ENCODE peak calls at places on chromosomes 5 and 9, in four cellular contexts. W, V, K and S are unnamed samples. For H3K9me3, the result is how much of the 10 kb centered on the place peaks cover.

GRCh38 chr5:37198842-37199241 is 50.3 kb downstream of the CPLANE1 start:
- DNase-seq in V (no peak), W (no peak), K (no peak), S (no peak)

GRCh38 chr9:82170079-82170662 is 181.6 kb downstream of the SPATA31D1 start:
- DNase-seq in V (no peak), W (no peak), K (peak), S (no peak)

GRCh38 chr5:72021651-72022357 is 85.5 kb upstream of the MAP1B start:
- DNase-seq in K (no peak), W (no peak), V (no peak), S (no peak)

GRCh38 chr9:120443489-120443888 is 136.5 kb downstream of the CDK5RAP2 start:
- DNase-seq in K (no peak), V (no peak), W (no peak), S (no peak)

GRCh38 chr5:149618581-149619248 is 37.4 kb downstream of the ARHGEF37 start:
- DNase-seq in W (peak), V (no peak), K (peak), S (peak)

GRCh38 chr5:88276378-88276777 is 7.7 kb upstream of the TMEM161B start:
- DNase-seq in V (no peak), W (no peak), K (no peak), S (no peak)

GRCh38 chr5:1099931-1100651 is 11.8 kb downstream of the SLC12A7 start:
- DNase-seq in V (no peak), K (peak), W (no peak), S (no peak)

GRCh38 chr5:64612349-64612961 is 77.8 kb upstream of the SHISAL2B start:
- DNase-seq in K (peak), V (no peak), W (no peak), S (peak)

GRCh38 chr5:111932628-111933027 is 175.6 kb upstream of the NREP start:
- DNase-seq in V (no peak), K (no peak), W (no peak), S (no peak)

GRCh38 chr5:8013951-8014844 is 145.2 kb downstream of the MTRR start:
- DNase-seq in V (no peak), W (no peak), K (no peak), S (no peak)

GRCh38 chr9:97307500-97308163 is at the start of gene CCDC180:
- DNase-seq in V (peak), K (no peak), W (no peak), S (no peak)

GRCh38 chr9:27212191-27212590 is 84.8 kb downstream of the EQTN start:
- DNase-seq in V (no peak), K (no peak), W (no peak), S (no peak)

GRCh38 chr5:73388371-73388684 is 60.2 kb downstream of the FOXD1 start:
- DNase-seq in V (no peak), K (no peak), W (no peak), S (no peak)

GRCh38 chr9:134014946-134015345 is 10.3 kb upstream of the BRD3OS start:
- DNase-seq in V (no peak), W (no peak), K (no peak), S (no peak)

GRCh38 chr5:82320971-82321370 is 42.8 kb upstream of the RPS23 start:
- DNase-seq in W (no peak), V (no peak), K (no peak), S (no peak)

GRCh38 chr5:76104027-76104426 is 20.8 kb downstream of the SV2C start:
- DNase-seq in V (no peak), W (peak), K (peak), S (peak)

GRCh38 chr5:177306674-177307543 is 3.3 kb downstream of the PRELID1 start:
- DNase-seq in V (no peak), W (no peak), K (no peak), S (no peak)

GRCh38 chr5:173123416-173123815 is 20.9 kb upstream of the BNIP1 start:
- DNase-seq in K (no peak), W (no peak), V (no peak), S (no peak)

GRCh38 chr5:129771058-129771838 is 23.4 kb downstream of the MINAR2 start:
- DNase-seq in K (peak), V (peak), W (peak), S (peak)

GRCh38 chr5:1513326-1514026 is 10.3 kb downstream of the LPCAT1 start:
- DNase-seq in K (peak), W (no peak), V (peak), S (no peak)

GRCh38 chr9:36625006-36625600 is 52.4 kb downstream of the MELK start:
- DNase-seq in W (no peak), K (no peak), V (peak), S (no peak)

GRCh38 chr9:28435456-28435855 is 862.2 kb upstream of the C9orf72 start:
- DNase-seq in V (no peak), W (no peak), K (no peak), S (no peak)

GRCh38 chr5:80399553-80400239 is 8.2 kb upstream of the ZFYVE16 start:
- DNase-seq in V (no peak), W (no peak), K (no peak), S (no peak)

GRCh38 chr9:87686520-87687090 is 39.3 kb upstream of the CTSL start:
- DNase-seq in K (no peak), V (no peak), W (no peak), S (no peak)

GRCh38 chr9:129175825-129176633 is 2.0 kb downstream of the IER5L start:
- DNase-seq in K (peak), W (peak), V (peak), S (peak)

GRCh38 chr5:6705088-6705487 is 8.1 kb upstream of the TENT4A start:
- DNase-seq in K (no peak), W (no peak), V (peak), S (no peak)

GRCh38 chr5:120655828-120656435 is 191.8 kb downstream of the PRR16 start:
- DNase-seq in W (peak), V (peak), K (peak), S (peak)

GRCh38 chr9:36328798-36329411 is 70.7 kb upstream of the GNE start:
- DNase-seq in K (peak), W (peak), V (peak), S (peak)

DNA sequence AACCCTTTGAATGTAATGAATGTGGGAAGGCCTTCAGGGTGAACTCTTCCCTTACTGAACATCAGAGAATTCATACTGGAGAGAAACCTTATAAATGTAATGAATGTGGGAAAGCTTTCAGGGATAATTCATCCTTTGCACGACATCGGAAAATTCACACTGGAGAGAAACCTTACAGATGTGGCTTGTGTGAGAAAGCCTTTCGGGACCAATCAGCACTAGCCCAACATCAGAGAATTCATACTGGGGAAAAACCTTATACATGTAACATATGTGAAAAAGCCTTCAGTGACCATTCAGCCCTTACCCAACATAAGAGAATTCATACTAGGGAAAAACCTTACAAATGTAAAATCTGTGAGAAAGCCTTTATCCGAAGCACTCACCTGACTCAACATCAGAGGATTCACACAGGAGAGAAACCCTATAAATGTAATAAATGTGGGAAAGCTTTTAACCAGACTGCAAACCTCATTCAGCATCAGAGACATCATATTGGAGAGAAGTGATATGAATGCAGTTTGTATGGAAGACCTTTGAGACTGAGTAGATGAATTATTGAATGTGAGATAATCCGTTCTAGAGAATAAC is 24.6 kb downstream of the ZNF454 start:
- DNase-seq in K (no peak), V (no peak), W (no peak), S (no peak)
- H3K9me3 ChIP-seq in K (under half), V (under half), W (under half), S (under half)

GRCh38 chr9:77017505-77017894 is 2.0 kb upstream of the FOXB2 start:
- DNase-seq in W (no peak), K (no peak), V (no peak), S (no peak)
- H3K9me3 ChIP-seq in W (under half), K (under half), V (under half), S (under half)

DNA sequence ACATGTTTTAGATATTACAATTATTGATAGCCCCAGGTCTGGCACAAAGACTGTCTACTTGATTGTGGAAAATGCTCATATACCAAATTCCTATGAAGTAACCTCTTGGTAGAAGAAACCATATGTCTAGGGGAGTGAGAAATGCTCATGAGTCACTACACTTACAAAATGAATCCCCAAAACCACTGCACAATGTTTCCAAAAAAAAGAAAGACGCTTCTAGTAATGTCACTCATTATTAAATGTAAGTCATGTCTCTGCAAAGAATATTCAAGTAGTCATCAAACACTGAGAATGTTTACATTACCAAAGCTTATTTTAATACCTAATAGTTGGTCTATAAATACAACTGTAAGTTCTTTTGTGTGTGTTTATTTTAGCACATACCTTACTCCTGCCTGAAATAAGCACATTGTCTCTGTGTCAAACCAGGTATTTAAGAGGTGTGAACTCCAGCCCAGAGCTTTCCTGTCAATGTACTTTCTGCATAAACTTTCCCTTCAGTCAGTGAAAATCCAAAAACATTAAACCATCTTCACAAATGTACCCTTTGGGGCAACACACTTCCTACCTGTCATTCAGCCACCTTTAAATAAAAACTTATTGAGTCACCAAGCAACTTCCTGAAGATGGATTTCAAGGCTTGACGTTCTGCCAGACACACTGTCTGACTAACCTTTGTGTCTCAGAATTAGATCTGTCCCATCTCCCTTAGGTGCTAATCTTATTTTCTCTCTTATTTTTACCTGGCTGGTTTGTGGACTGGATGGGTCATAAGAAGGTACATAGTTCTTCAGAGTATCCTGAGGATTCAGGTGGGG is 194.0 kb downstream of the NFIB start:
- DNase-seq in V (no peak), K (no peak), W (no peak), S (no peak)
- H3K9me3 ChIP-seq in V (under half), K (under half), W (under half), S (under half)

DNA sequence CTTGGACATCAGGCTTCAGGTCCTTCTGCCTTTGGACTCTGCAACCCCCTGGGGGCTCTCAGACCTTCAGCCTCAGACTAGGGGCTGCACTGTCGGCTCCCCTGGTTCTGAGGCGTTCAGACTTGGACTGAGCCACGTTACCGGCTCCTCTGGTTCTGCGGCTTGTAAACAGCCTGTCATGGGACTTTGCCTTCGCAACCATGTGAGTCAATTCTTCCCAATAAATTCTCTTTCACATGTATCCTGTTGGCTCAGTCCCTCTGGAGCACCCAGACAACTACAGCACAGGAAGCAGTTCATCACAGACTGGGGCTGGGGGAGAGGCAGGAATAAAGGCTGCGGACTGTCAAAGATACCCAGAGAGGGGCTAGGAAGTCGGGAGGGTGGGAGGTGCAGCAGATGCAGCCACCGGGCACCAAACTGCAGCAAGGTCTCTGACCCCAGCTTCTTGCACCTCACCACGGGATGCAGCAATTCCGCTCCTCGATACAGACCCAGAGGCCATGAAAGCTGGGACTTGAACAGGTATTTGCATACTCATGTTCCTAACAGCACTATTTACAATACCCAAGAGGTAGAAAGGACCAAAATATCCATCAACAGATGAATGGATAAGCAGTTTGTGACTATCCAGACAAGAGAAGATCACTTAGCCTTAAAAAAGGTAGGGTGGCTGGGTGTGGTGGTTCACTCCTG is 100.8 kb downstream of the COL23A1 start:
- DNase-seq in K (no peak), V (no peak), W (no peak), S (no peak)
- H3K9me3 ChIP-seq in K (under half), V (under half), W (under half), S (under half)

GRCh38 chr9:71879644-71880174 is 31.3 kb downstream of the ABHD17B start:
- DNase-seq in V (no peak), W (no peak), K (no peak), S (no peak)
- H3K9me3 ChIP-seq in V (under half), W (under half), K (under half), S (under half)